ENCODE peak calls at places on chromosomes 11 and 22, in six cellular contexts. T is neural progenitor cell, W is GM23248, Y is PC-3, K is GM23338, N is PC-9. F is an unnamed sample. For H3F3A, the result is how much of the 10 kb centered on the place peaks cover.

GRCh38 chr22:20130319-20130718 is 1.3 kb upstream of the ZDHHC8 start:
- DNase-seq in T (no peak), W (no peak), Y (peak), K (no peak), N (no peak), F (peak)

GRCh38 chr22:35839811-35840739 is 122.4 kb downstream of the APOL5 start:
- DNase-seq in T (peak), W (peak), Y (peak), K (peak), N (peak), F (peak)

GRCh38 chr11:57467508-57468157 is 7.3 kb downstream of the RTN4RL2 start:
- DNase-seq in T (no peak), W (no peak), Y (no peak), K (peak), N (no peak), F (no peak)

GRCh38 chr22:24423519-24424000 is 3.8 kb upstream of the ADORA2A start:
- DNase-seq in T (peak), W (peak), Y (peak), K (peak), N (no peak), F (peak)

GRCh38 chr22:39617342-39617741 is 46.8 kb downstream of the CACNA1I start:
- DNase-seq in T (no peak), W (no peak), Y (no peak), K (peak), N (no peak), F (no peak)

GRCh38 chr22:46935506-46936377 is 173.3 kb downstream of the TBC1D22A start:
- DNase-seq in T (no peak), W (peak), Y (peak), K (no peak), N (no peak), F (no peak)

GRCh38 chr22:50274311-50274710 is 4.1 kb upstream of the MAPK11 start:
- DNase-seq in T (peak), W (peak), Y (peak), K (peak), N (peak), F (peak)

GRCh38 chr11:27861706-27862430 is 161.6 kb upstream of the BDNF start:
- DNase-seq in T (no peak), W (peak), Y (peak), K (no peak), N (peak), F (no peak)

GRCh38 chr11:121367434-121367833 is 74.9 kb downstream of the SC5D start:
- DNase-seq in T (no peak), W (peak), Y (no peak), K (no peak), N (no peak), F (peak)

GRCh38 chr11:12318791-12319733 is 58.3 kb upstream of the PARVA start:
- DNase-seq in T (no peak), W (peak), Y (no peak), K (peak), N (no peak), F (peak)

GRCh38 chr11:45815747-45816146 is 10.8 kb downstream of the SLC35C1 start:
- DNase-seq in T (no peak), W (peak), Y (peak), K (peak), N (peak), F (no peak)

GRCh38 chr11:130549393-130549999 is 101.1 kb downstream of the ADAMTS15 start:
- DNase-seq in T (no peak), W (no peak), Y (no peak), K (peak), N (no peak), F (no peak)

GRCh38 chr11:69391192-69392103 is 90.0 kb upstream of the LINC01488 start:
- DNase-seq in T (no peak), W (no peak), Y (no peak), K (no peak), N (no peak), F (no peak)

GRCh38 chr11:57071829-57072228 is 83.1 kb downstream of the OR5AK2 start:
- DNase-seq in T (no peak), W (peak), Y (peak), K (no peak), N (peak), F (no peak)

GRCh38 chr22:20428496-20429253 is 8.9 kb downstream of the SCARF2 start:
- DNase-seq in T (no peak), W (no peak), Y (no peak), K (no peak), N (no peak), F (no peak)

GRCh38 chr11:62413060-62413696 is 5.7 kb upstream of the SCGB1A1 start:
- DNase-seq in T (no peak), W (no peak), Y (no peak), K (no peak), N (no peak), F (no peak)

GRCh38 chr22:23067023-23067650 is 3.2 kb upstream of the GNAZ start:
- DNase-seq in T (no peak), W (no peak), Y (no peak), K (no peak), N (no peak), F (no peak)

GRCh38 chr11:22711212-22711770 is 44.9 kb downstream of the GAS2 start:
- DNase-seq in T (no peak), W (no peak), Y (no peak), K (no peak), N (no peak), F (no peak)

GRCh38 chr11:83827940-83828554 is 541.9 kb upstream of the CCDC90B start:
- DNase-seq in T (peak), W (peak), Y (peak), K (peak), N (peak), F (peak)

GRCh38 chr11:63769044-63769718 is 606 bp upstream of the ZFTA start:
- DNase-seq in T (peak), W (peak), Y (peak), K (peak), N (no peak), F (peak)

GRCh38 chr22:39529487-39529851 is 3.1 kb downstream of the RPS19BP1 start:
- DNase-seq in T (no peak), W (no peak), Y (no peak), K (no peak), N (no peak), F (no peak)

GRCh38 chr11:57133616-57134015 is 48.1 kb upstream of the LRRC55 start:
- DNase-seq in T (no peak), W (no peak), Y (no peak), K (no peak), N (no peak), F (no peak)

GRCh38 chr22:49367016-49367697 is 460.5 kb downstream of the BRD1 start:
- DNase-seq in T (peak), W (no peak), Y (no peak), K (no peak), N (peak), F (no peak)

GRCh38 chr11:131421066-131421855 is 50.8 kb downstream of the NTM start:
- DNase-seq in T (no peak), W (no peak), Y (no peak), K (no peak), N (no peak), F (no peak)

DNA sequence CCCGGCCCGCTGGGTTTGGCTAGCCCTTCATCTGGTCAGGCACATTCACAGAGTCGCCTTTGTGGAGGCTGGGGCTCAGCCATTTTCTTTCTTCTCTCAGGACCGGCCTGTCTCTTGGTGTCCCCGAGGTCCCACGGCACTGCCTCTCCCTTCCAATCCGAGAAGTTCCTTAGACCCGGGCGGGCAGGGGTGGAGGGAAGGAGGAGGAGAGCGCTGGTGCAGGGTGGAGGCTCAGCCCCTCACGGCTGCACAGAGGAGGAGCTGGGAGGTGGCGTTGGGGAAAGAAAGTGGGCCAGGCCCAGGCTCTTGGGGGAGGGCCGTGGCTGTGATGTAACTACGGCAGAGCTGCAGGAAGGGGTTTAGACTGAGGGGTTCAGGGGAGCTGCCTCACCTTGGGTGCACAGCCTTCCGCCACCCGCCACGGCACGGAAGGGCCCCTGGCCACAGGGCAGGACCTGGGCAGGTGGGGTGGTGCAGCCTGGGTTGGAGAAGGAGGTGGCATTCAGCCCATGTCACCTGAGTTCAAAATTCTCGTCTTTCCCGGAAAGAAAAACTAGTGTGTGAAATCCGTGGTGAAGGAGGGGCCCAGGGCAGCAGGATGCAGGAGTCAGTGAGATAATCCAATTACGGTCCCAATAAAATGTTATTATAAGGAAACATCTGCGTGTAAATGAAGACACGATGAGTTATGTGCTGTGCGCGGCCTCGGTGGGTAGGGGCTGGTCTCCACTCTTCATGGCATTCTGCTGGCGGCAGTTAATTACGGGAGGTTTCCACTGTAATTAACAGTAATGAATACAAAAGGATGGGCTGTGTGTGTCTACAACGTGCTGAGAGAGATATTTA is 1.7 kb downstream of the BRSK2 start:
- DNase-seq in T (peak), W (no peak), Y (no peak), K (peak), N (no peak), F (no peak)
- TF ChIP-seq EZH2 in T (no peak), W (peak), Y (no peak), K (no peak), N (no peak), F (no peak)

DNA sequence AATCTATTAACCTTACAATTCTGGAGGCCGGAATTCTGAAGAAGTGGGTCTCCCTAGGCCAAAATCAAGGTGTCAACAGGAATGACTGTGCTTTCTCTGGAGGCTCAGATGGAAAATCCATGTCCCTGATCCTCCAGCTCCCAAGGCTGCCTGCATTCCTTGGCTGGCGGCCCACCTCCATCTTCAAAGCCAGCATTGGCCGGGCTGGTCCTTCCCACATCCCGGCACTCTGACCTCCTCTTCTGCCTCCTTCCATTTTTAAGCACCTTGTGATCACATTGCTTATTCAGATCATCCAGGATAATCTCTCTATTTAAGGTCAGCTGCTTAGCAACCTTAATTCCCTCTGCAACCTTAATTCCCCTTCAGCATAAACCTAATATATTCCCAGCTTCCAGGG is 22.7 kb upstream of the CTSD start:
- DNase-seq in T (no peak), W (no peak), Y (no peak), K (no peak), N (no peak), F (no peak)
- H3F3A ChIP-seq in T (under half), W (under half), Y (under half), K (under half), N (under half), F (under half)

GRCh38 chr11:124839972-124840621 is 25.1 kb upstream of the ROBO3 start:
- DNase-seq in T (no peak), W (no peak), Y (no peak), K (no peak), N (no peak), F (no peak)
- TF ChIP-seq EZH2 in T (no peak), W (peak), Y (no peak), K (peak), N (no peak), F (no peak)

GRCh38 chr11:9615031-9615451 is 41.6 kb downstream of the WEE1 start:
- DNase-seq in T (no peak), W (peak), Y (no peak), K (no peak), N (no peak), F (no peak)
- H3F3A ChIP-seq in T (under half), W (under half), Y (under half), K (under half), N (under half), F (under half)

DNA sequence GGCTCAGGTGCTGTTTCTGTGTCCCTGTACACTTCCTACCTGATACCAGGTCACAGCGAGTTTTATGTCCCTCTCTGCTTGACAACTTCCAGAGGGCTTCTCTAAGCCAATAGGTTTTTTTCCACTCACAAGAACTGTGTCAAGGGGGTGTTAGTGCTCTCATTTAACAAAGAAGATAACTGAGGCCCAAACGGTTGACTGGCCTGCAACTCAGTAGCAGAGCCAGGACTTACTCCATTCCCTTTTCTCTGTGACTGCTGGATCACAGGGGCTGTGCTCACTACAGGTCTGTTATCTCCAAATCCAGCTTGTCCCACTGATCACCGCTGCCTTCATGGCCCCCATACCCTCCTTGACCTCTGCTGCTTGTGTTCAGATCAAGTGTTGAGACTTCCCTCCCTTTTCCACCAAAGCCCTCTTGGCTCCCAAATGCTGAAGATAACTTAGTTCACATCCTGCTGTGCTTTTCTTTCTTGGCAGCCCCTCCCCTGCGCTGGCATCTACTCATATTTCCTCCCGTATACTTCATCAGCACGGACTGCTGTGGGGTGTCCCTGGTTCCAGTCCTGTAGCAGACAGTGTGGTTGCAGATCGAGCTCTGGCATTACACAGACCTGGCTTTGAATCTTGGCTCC is 41.3 kb downstream of the POU2F3 start:
- DNase-seq in T (no peak), W (no peak), Y (no peak), K (no peak), N (no peak), F (no peak)
- TF ChIP-seq EZH2 in T (no peak), W (no peak), Y (no peak), K (no peak), N (no peak), F (no peak)